ENCODE peak calls at places on chromosomes 4 and X, in five cellular contexts. Q is cardiac muscle cell, G is endodermal cell, E is RWPE1, W is H9. V is an unnamed sample.

GRCh38 chr4:91279899-91280298 is 1023.9 kb upstream of the GRID2 start:
- DNase-seq in E (no peak), W (no peak), Q (no peak), G (no peak), V (no peak)

GRCh38 chr4:26178874-26179273 is 141.9 kb upstream of the RBPJ start:
- DNase-seq in E (no peak), Q (no peak), G (no peak), W (no peak), V (no peak)

GRCh38 chrX:23819385-23820234 is 36.6 kb downstream of the SAT1 start:
- DNase-seq in W (no peak), E (no peak), G (no peak), Q (no peak), V (no peak)

GRCh38 chrX:142873214-142873613 is 152.5 kb upstream of the SPANXN4 start:
- DNase-seq in Q (no peak), W (no peak), E (no peak), G (no peak), V (no peak)

GRCh38 chrX:41317487-41318208 is 16.3 kb upstream of the DDX3X start:
- DNase-seq in Q (no peak), E (no peak), W (no peak), G (no peak), V (no peak)

GRCh38 chr4:61246003-61246402 is 45.9 kb downstream of the ADGRL3 start:
- DNase-seq in G (no peak), E (no peak), Q (no peak), W (no peak), V (no peak)

GRCh38 chr4:3302786-3303444 is 10.1 kb downstream of the RGS12 start:
- DNase-seq in Q (no peak), W (peak; percentile 25), E (no peak), G (peak; percentile 44), V (no peak)

GRCh38 chr4:108142870-108143269 is 25.9 kb downstream of the LEF1 start:
- DNase-seq in W (no peak), Q (no peak), E (no peak), G (no peak), V (no peak)

GRCh38 chr4:176001171-176002006 is 64.3 kb upstream of the WDR17 start:
- DNase-seq in G (peak; percentile 94), W (peak; percentile 90), Q (peak; percentile 68), E (peak; percentile 6), V (peak; percentile 51)

GRCh38 chr4:150931796-150932195 is 83.3 kb downstream of the LRBA start:
- DNase-seq in Q (no peak), E (no peak), G (no peak), W (no peak), V (no peak)

GRCh38 chr4:242121-242848 is 63.0 kb downstream of the ZNF732 start:
- DNase-seq in W (peak; percentile 43), E (no peak), Q (peak; percentile 73), G (peak; percentile 64), V (peak; percentile 33)

GRCh38 chr4:36042122-36042970 is 202.0 kb downstream of the ARAP2 start:
- DNase-seq in E (no peak), W (no peak), G (no peak), Q (no peak), V (no peak)

GRCh38 chr4:123674752-123675151 is 278.2 kb downstream of the SPRY1 start:
- DNase-seq in G (no peak), E (no peak), Q (no peak), W (no peak), V (no peak)

GRCh38 chr4:110751991-110752390 is 129.1 kb upstream of the PITX2 start:
- DNase-seq in W (no peak), Q (no peak), E (no peak), G (no peak), V (no peak)

GRCh38 chr4:35106091-35106734 is 1138.1 kb downstream of the ARAP2 start:
- DNase-seq in W (no peak), G (no peak), Q (no peak), E (no peak), V (no peak)

GRCh38 chr4:77225022-77225421 is 68.0 kb downstream of the CCNG2 start:
- DNase-seq in Q (no peak), G (no peak), E (no peak), W (no peak), V (no peak)

GRCh38 chr4:37872310-37872988 is 18.4 kb upstream of the TBC1D1 start:
- DNase-seq in Q (no peak), G (no peak), E (no peak), W (no peak), V (no peak)

GRCh38 chr4:14787894-14788293 is 214.4 kb upstream of the CPEB2 start:
- DNase-seq in W (peak; percentile 58), G (peak; percentile 77), E (no peak), Q (no peak), V (peak; percentile 4)

GRCh38 chrX:134676440-134676839 is 18.2 kb upstream of the PLAC1 start:
- DNase-seq in Q (no peak), W (no peak), E (peak; percentile 51), G (no peak), V (no peak)

GRCh38 chr4:76028242-76028859 is 5.1 kb upstream of the CXCL10 start:
- DNase-seq in W (no peak), Q (no peak), E (no peak), G (no peak), V (no peak)

GRCh38 chrX:26653050-26653449 is 437.1 kb downstream of the MAGEB5 start:
- DNase-seq in G (no peak), E (no peak), W (no peak), Q (no peak), V (no peak)

GRCh38 chr4:48109413-48110263 is 24.4 kb downstream of the TXK start:
- DNase-seq in G (peak; percentile 50), Q (peak; percentile 64), E (peak; percentile 40), W (no peak), V (peak; percentile 41)

GRCh38 chr4:163448541-163449203 is 24.9 kb downstream of the TKTL2 start:
- DNase-seq in Q (peak; percentile 4), W (no peak), G (no peak), E (peak; percentile 72), V (no peak)

GRCh38 chr4:117560329-117560728 is 474.0 kb upstream of the NDST3 start:
- DNase-seq in W (no peak), E (peak; percentile 0), Q (no peak), G (no peak), V (no peak)

GRCh38 chr4:177673980-177674504 is 231.8 kb upstream of the AGA start:
- DNase-seq in G (no peak), W (no peak), Q (no peak), E (no peak), V (no peak)

GRCh38 chr4:109730294-109731051 is 603 bp upstream of the PLA2G12A start:
- DNase-seq in G (no peak), W (no peak), Q (peak; percentile 66), E (peak; percentile 30), V (peak; percentile 36)

GRCh38 chr4:51843309-51844156 is 580 bp downstream of the DCUN1D4 start:
- DNase-seq in Q (peak; percentile 75), G (peak; percentile 87), W (no peak), E (peak; percentile 64), V (peak; percentile 39)

GRCh38 chr4:31692407-31692940 is 972.3 kb downstream of the PCDH7 start:
- DNase-seq in E (no peak), Q (no peak), W (no peak), G (no peak), V (no peak)

GRCh38 chr4:69092190-69092589 is 4.1 kb upstream of the UGT2B7 start:
- DNase-seq in W (no peak), G (no peak), Q (no peak), E (peak; percentile 30), V (no peak)

GRCh38 chr4:149645790-149646189 is 169.9 kb downstream of the IQCM start:
- DNase-seq in E (no peak), Q (no peak), W (peak; percentile 69), G (peak; percentile 76), V (no peak)
- TF ChIP-seq CTCF in E (no peak), Q (no peak), W (peak; percentile 58), G (peak; percentile 61), V (no peak)

GRCh38 chr4:87035881-87036509 is 101.2 kb downstream of the AFF1 start:
- DNase-seq in E (no peak), G (no peak), W (no peak), Q (no peak), V (no peak)

GRCh38 chr4:87031946-87032345 is 97.1 kb downstream of the AFF1 start:
- DNase-seq in G (no peak), Q (no peak), W (no peak), E (no peak), V (no peak)

GRCh38 chr4:87032884-87033533 is 98.2 kb downstream of the AFF1 start:
- DNase-seq in E (peak; percentile 43), Q (no peak), G (no peak), W (no peak), V (no peak)

GRCh38 chr4:87034527-87034926 is 99.7 kb downstream of the AFF1 start:
- DNase-seq in Q (no peak), G (no peak), W (no peak), E (no peak), V (no peak)

GRCh38 chr4:87033902-87034301 is 99.1 kb downstream of the AFF1 start:
- DNase-seq in W (peak; percentile 53), E (no peak), G (peak; percentile 81), Q (no peak), V (no peak)
- TF ChIP-seq CTCF in W (peak; percentile 54), E (no peak), G (peak; percentile 63), Q (no peak), V (no peak)

DNA sequence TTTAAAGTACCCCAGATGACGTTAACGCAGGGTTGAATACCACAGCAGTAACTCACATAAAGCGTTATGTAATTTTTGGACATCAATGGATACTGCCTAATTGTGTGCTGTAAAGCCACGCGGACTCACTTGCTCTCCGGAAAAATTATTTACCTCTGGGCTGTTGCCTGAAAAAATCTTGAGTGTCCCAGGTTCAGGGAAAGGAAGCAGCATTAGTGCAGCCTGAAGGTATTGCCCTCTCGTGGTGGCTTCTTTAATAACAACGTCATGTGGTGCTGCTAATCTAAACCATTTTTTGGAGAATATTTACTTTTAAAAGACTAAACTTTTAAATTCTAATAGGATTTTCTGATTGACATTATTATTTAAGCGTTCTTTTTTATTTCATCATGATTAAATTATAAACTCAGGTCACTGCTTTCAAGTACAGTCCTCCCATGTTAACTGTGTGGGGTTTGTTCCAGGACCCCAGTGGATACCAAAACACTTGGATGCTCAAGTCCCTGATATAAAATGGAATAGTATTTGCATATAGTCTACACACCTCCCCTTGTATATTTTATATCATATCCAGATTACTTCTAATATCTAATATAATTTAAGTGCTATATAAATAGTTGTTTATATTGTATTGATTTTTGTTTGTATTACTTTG is 384.8 kb downstream of the FAM133A start:
- DNase-seq in E (peak; percentile 3), G (peak; percentile 71), W (peak; percentile 46), Q (peak; percentile 62), V (peak; percentile 1)
- TF ChIP-seq CTCF in E (peak; percentile 39), G (peak; percentile 87), W (peak; percentile 86), Q (no peak), V (no peak)

GRCh38 chrX:69605521-69605920 is 10.4 kb upstream of the EDA start:
- DNase-seq in E (no peak), W (no peak), Q (no peak), G (peak; percentile 50), V (no peak)
- TF ChIP-seq CTCF in E (no peak), W (no peak), Q (no peak), G (no peak), V (no peak)